ENCODE peak calls at places on chromosomes 2 and 18, in seven cellular contexts. O is Panc1; X is CD8-positive, alpha-beta memory T cell; E is cardiac muscle cell; L is small intestine; Y is sigmoid colon; Z is left ventricle myocardium inferior. A is an unnamed sample. For H3K36me3, the result is how much of the 10 kb centered on the place peaks cover.

GRCh38 chr2:46041434-46041833 is 255.8 kb upstream of the EPAS1 start:
- DNase-seq in O (no peak), L (no peak), X (no peak), Z (no peak), Y (no peak), E (no peak), A (no peak)

GRCh38 chr18:3715223-3716080 is 265.5 kb downstream of the TGIF1 start:
- DNase-seq in E (no peak), X (no peak), O (no peak), L (no peak), Z (no peak), Y (no peak), A (no peak)

GRCh38 chr2:149291881-149292280 is 38.5 kb upstream of the LYPD6 start:
- DNase-seq in L (no peak), E (no peak), X (no peak), Y (no peak), O (no peak), Z (no peak), A (no peak)

GRCh38 chr2:36753706-36754221 is 57.3 kb downstream of the VIT start:
- DNase-seq in O (no peak), Y (no peak), X (no peak), Z (no peak), E (peak), L (no peak), A (no peak)

GRCh38 chr2:176388886-176389285 is 119.6 kb downstream of the MTX2 start:
- DNase-seq in Z (no peak), X (no peak), Y (no peak), O (no peak), E (no peak), L (no peak), A (no peak)

GRCh38 chr2:152611458-152612231 is 105.6 kb downstream of the PRPF40A start:
- DNase-seq in E (peak), Y (peak), O (no peak), L (peak), Z (peak), X (no peak), A (peak)

GRCh38 chr18:9790261-9790660 is 82.2 kb downstream of the RAB31 start:
- DNase-seq in X (no peak), Z (no peak), L (no peak), Y (no peak), E (peak), O (no peak), A (no peak)

GRCh38 chr2:38127277-38127676 is 51.3 kb upstream of the CYP1B1 start:
- DNase-seq in O (no peak), E (no peak), Z (no peak), X (no peak), L (no peak), Y (no peak), A (no peak)

GRCh38 chr2:233498126-233498525 is 68.5 kb downstream of the USP40 start:
- DNase-seq in E (no peak), Z (no peak), Y (no peak), X (no peak), O (no peak), L (no peak), A (no peak)

GRCh38 chr2:207067476-207067875 is 98.3 kb downstream of the KLF7 start:
- DNase-seq in O (no peak), L (no peak), Y (no peak), Z (no peak), X (no peak), E (peak), A (no peak)

GRCh38 chr2:106581755-106582430 is 94.7 kb downstream of the CD8B2 start:
- DNase-seq in X (no peak), L (peak), E (peak), Z (peak), O (no peak), Y (peak), A (peak)

GRCh38 chr2:161981679-161982300 is 92.2 kb downstream of the DPP4 start:
- DNase-seq in O (no peak), X (no peak), Y (no peak), Z (no peak), E (no peak), L (peak), A (no peak)

GRCh38 chr2:186503827-186504606 is 18.0 kb downstream of the ZC3H15 start:
- DNase-seq in Z (no peak), E (peak), L (peak), X (no peak), Y (no peak), O (no peak), A (no peak)

GRCh38 chr18:48929951-48930713 is 20.6 kb downstream of the SMAD7 start:
- DNase-seq in O (no peak), Z (no peak), L (peak), Y (peak), E (peak), X (no peak), A (no peak)

GRCh38 chr18:74631242-74632087 is 33.8 kb downstream of the ZNF407 start:
- DNase-seq in Z (no peak), L (no peak), O (no peak), Y (no peak), X (no peak), E (peak), A (no peak)

GRCh38 chr2:109069430-109070194 is 59.4 kb upstream of the SH3RF3 start:
- DNase-seq in X (no peak), E (no peak), O (no peak), Z (no peak), Y (no peak), L (peak), A (no peak)

GRCh38 chr2:190415251-190415650 is 7.1 kb downstream of the MFSD6 start:
- DNase-seq in Z (no peak), L (no peak), Y (no peak), O (no peak), E (no peak), X (no peak), A (no peak)

GRCh38 chr2:200184748-200185574 is 121.5 kb upstream of the SPATS2L start:
- DNase-seq in E (no peak), Y (no peak), O (no peak), Z (no peak), L (no peak), X (no peak), A (no peak)

GRCh38 chr2:233168919-233169318 is 82.6 kb upstream of the ATG16L1 start:
- DNase-seq in Y (no peak), L (no peak), O (no peak), X (no peak), Z (no peak), E (no peak), A (no peak)

GRCh38 chr2:19899853-19900525 is 1.8 kb downstream of the TTC32 start:
- DNase-seq in O (no peak), Y (no peak), Z (no peak), E (no peak), X (no peak), L (peak), A (no peak)

GRCh38 chr2:179440642-179441251 is 176.1 kb upstream of the SESTD1 start:
- DNase-seq in Y (no peak), X (no peak), Z (no peak), L (peak), O (no peak), E (peak), A (no peak)

GRCh38 chr18:671405-671804 is 14.0 kb downstream of the TYMS start:
- DNase-seq in Z (no peak), Y (no peak), X (no peak), L (no peak), O (no peak), E (no peak), A (no peak)

GRCh38 chr2:109275120-109276040 is 146.4 kb downstream of the SH3RF3 start:
- DNase-seq in Z (no peak), O (no peak), X (no peak), Y (no peak), E (no peak), L (no peak), A (no peak)

GRCh38 chr2:25654801-25655200 is 18.6 kb downstream of the DTNB start:
- DNase-seq in Y (no peak), X (no peak), Z (no peak), L (no peak), O (no peak), E (no peak), A (no peak)

GRCh38 chr2:16620590-16620989 is 45.0 kb downstream of the CYRIA start:
- DNase-seq in Y (no peak), O (no peak), E (no peak), L (no peak), X (no peak), Z (no peak), A (no peak)

GRCh38 chr18:31161757-31162418 is 768 bp downstream of the DSC1 start:
- DNase-seq in X (no peak), Y (no peak), O (no peak), E (peak), Z (no peak), L (no peak), A (no peak)

GRCh38 chr2:241645056-241645914 is 7.8 kb downstream of the ATG4B start:
- DNase-seq in X (no peak), L (no peak), E (no peak), Y (no peak), O (no peak), Z (no peak), A (no peak)

GRCh38 chr2:175769200-175769599 is 232.9 kb downstream of the LNPK start:
- DNase-seq in O (no peak), L (no peak), Z (no peak), E (no peak), X (no peak), Y (no peak), A (no peak)

GRCh38 chr2:10709290-10709939 is 12.0 kb upstream of the ATP6V1C2 start:
- DNase-seq in L (peak), Y (no peak), X (no peak), E (peak), O (no peak), Z (no peak), A (no peak)

GRCh38 chr2:120958623-120959366 is 223.1 kb downstream of the GLI2 start:
- DNase-seq in X (no peak), L (no peak), O (no peak), E (peak), Z (no peak), Y (no peak), A (peak)

GRCh38 chr2:9896216-9896615 is 52.9 kb downstream of the TAF1B start:
- DNase-seq in L (no peak), E (no peak), O (no peak), Z (no peak), Y (no peak), X (no peak), A (no peak)

GRCh38 chr2:207792244-207792785 is 22.6 kb upstream of the FZD5 start:
- DNase-seq in E (peak), X (no peak), L (peak), Z (no peak), O (no peak), Y (no peak), A (no peak)

GRCh38 chr2:7394195-7394594 is 477.0 kb downstream of the RNF144A start:
- DNase-seq in E (no peak), X (no peak), O (no peak), Z (no peak), Y (no peak), L (no peak), A (no peak)

GRCh38 chr2:80292474-80292873 is 12.1 kb downstream of the LRRTM1 start:
- DNase-seq in E (no peak), X (no peak), Y (no peak), Z (no peak), L (no peak), O (no peak), A (no peak)

GRCh38 chr2:239212121-239212520 is 188.7 kb downstream of the HDAC4 start:
- DNase-seq in Z (peak), Y (no peak), L (no peak), E (no peak), X (no peak), O (no peak), A (peak)

GRCh38 chr2:172972005-172972619 is 103.5 kb upstream of the MAP3K20 start:
- DNase-seq in L (peak), Y (no peak), O (no peak), Z (no peak), E (peak), X (no peak), A (no peak)

GRCh38 chr2:68403199-68403644 is 38.1 kb downstream of the PLEK start:
- DNase-seq in Z (no peak), Y (no peak), X (no peak), O (no peak), L (peak), E (no peak), A (no peak)
- H3K27ac ChIP-seq in Z (no peak), Y (no peak), X (peak), O (no peak), L (no peak), E (peak), A (no peak)

GRCh38 chr18:79706658-79707057 is 27.1 kb downstream of the CTDP1 start:
- DNase-seq in E (no peak), Y (no peak), O (no peak), Z (no peak), L (no peak), X (no peak), A (no peak)
- H3K36me3 ChIP-seq in E (under half), Y (half or more), O (under half), Z (half or more), L (under half), X (under half), A (half or more)

GRCh38 chr18:23550898-23551297 is 35.4 kb downstream of the NPC1 start:
- DNase-seq in L (no peak), Z (no peak), Y (no peak), E (no peak), O (no peak), X (no peak), A (no peak)

GRCh38 chr18:23547806-23548205 is 38.5 kb downstream of the NPC1 start:
- DNase-seq in Y (no peak), Z (no peak), E (no peak), L (peak), O (no peak), X (no peak), A (no peak)

GRCh38 chr18:23548719-23549118 is 37.6 kb downstream of the NPC1 start:
- DNase-seq in X (no peak), Y (no peak), Z (no peak), E (no peak), L (no peak), O (no peak), A (no peak)

GRCh38 chr18:23553887-23554286 is 32.4 kb downstream of the NPC1 start:
- DNase-seq in Z (no peak), E (no peak), L (no peak), X (no peak), O (no peak), Y (no peak), A (no peak)

GRCh38 chr18:23551978-23552377 is 34.3 kb downstream of the NPC1 start:
- DNase-seq in O (no peak), L (no peak), Y (no peak), E (no peak), X (no peak), Z (no peak), A (no peak)
- H3K27ac ChIP-seq in O (no peak), L (no peak), Y (no peak), E (no peak), X (no peak), Z (no peak), A (peak)

GRCh38 chr2:127058656-127059252 is 48.2 kb downstream of the BIN1 start:
- DNase-seq in L (no peak), Y (no peak), Z (no peak), X (no peak), O (no peak), E (no peak), A (peak)
- H3K36me3 ChIP-seq in L (under half), Y (under half), Z (under half), X (under half), O (under half), E (under half), A (under half)

GRCh38 chr2:63819256-63819655 is 22.4 kb upstream of the UGP2 start:
- DNase-seq in O (no peak), Z (no peak), X (no peak), Y (no peak), L (no peak), E (no peak), A (no peak)

GRCh38 chr2:63818276-63818675 is 23.4 kb upstream of the UGP2 start:
- DNase-seq in Z (no peak), Y (no peak), X (no peak), O (no peak), E (no peak), L (no peak), A (no peak)

GRCh38 chr2:63821396-63821795 is 20.3 kb upstream of the UGP2 start:
- DNase-seq in E (no peak), X (no peak), Y (no peak), L (no peak), Z (no peak), O (no peak), A (no peak)

GRCh38 chr2:63820969-63821368 is 20.7 kb upstream of the UGP2 start:
- DNase-seq in X (no peak), Z (no peak), E (no peak), Y (no peak), O (no peak), L (no peak), A (no peak)

GRCh38 chr2:63819765-63820717 is 21.7 kb upstream of the UGP2 start:
- DNase-seq in L (no peak), E (peak), X (no peak), Y (peak), O (no peak), Z (peak), A (no peak)
- H3K27ac ChIP-seq in L (no peak), E (no peak), X (no peak), Y (no peak), O (no peak), Z (peak), A (no peak)

GRCh38 chr2:1659951-1660565 is 84.3 kb downstream of the PXDN start:
- DNase-seq in O (no peak), E (no peak), Z (no peak), Y (peak), X (no peak), L (no peak), A (no peak)

GRCh38 chr2:1662606-1663180 is 81.6 kb downstream of the PXDN start:
- DNase-seq in E (no peak), O (no peak), L (no peak), Z (no peak), Y (peak), X (no peak), A (no peak)

GRCh38 chr2:1663621-1664020 is 80.7 kb downstream of the PXDN start:
- DNase-seq in Y (peak), O (no peak), X (no peak), E (no peak), L (no peak), Z (no peak), A (no peak)

GRCh38 chr2:1660656-1661650 is 83.4 kb downstream of the PXDN start:
- DNase-seq in E (no peak), L (no peak), Z (no peak), Y (peak), O (no peak), X (no peak), A (peak)

DNA sequence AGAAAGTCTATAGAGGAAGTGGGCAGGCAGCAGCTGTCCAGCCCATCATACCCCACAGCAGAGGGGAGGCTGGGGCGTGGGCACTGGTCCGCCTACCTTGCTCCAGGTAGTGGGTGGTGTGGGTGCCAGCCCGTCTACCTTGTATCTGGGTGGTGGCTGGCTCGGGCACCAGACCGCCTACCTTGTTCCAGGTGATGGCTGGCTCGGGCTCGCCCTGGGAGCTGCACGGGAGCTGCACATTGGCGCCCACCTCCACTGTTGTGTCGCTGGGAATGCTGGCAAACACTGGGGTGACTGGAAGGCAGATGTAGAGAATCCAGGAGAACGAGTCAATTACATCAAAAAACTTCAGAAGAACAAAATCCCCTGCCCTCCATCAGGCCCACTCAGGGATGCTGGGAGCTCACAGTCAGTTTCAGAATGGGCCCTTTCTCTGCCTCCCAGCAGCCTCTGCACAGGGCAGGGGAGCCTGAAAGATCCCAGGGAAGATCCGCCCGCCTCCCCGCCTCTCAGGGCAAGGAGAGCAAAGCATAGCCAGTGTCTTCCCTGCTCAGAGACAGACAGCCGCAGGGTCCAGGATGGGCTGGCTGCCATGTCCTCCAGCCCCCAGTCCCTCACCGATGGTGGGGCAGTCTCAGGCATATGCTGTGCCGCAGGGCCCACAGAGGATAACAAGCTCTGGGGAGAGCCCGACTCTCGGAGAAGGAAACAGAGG is 82.3 kb downstream of the PXDN start:
- DNase-seq in X (no peak), Z (no peak), L (no peak), E (no peak), Y (peak), O (no peak), A (peak)
- H3K36me3 ChIP-seq in X (under half), Z (half or more), L (under half), E (under half), Y (half or more), O (under half), A (under half)

DNA sequence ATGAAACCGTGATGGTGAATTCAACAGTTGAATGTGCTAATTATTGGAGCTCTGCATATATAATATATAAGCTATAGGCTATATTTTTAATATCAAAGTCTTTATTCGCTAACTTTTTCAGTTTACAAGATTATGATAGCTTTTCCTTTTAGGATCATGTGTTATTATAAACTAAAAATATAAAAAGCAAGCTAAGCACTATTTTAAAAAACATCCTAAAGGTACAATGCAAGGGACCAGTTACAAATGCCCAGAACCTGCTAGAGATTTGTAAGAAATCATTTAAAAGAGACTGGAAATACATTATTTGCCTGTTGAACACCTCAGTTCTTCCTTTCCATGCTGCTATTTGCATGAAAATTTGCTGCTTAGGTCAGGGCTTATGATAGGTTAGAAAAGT is 43.4 kb upstream of the EHBP1 start:
- DNase-seq in Z (no peak), E (no peak), X (no peak), L (no peak), Y (no peak), O (no peak), A (no peak)
- H3K27ac ChIP-seq in Z (no peak), E (no peak), X (no peak), L (no peak), Y (peak), O (no peak), A (no peak)